ENCODE peak calls at places on chromosome 3, in six cellular contexts. J, U, Y, P, D and X are unnamed samples.

GRCh38 chr3:57091471-57091870 is 31.0 kb downstream of the SPATA12 start:
- DNase-seq in U (no peak), P (no peak), Y (no peak), D (no peak), J (no peak), X (no peak)

GRCh38 chr3:66561374-66561773 is 60.6 kb upstream of the LRIG1 start:
- DNase-seq in D (no peak), Y (no peak), P (no peak), U (no peak), J (no peak), X (no peak)

GRCh38 chr3:11290743-11291680 is 18.8 kb downstream of the ATG7 start:
- DNase-seq in D (no peak), P (no peak), U (no peak), J (no peak), Y (no peak), X (no peak)

GRCh38 chr3:67090472-67090871 is 92.4 kb downstream of the KBTBD8 start:
- DNase-seq in D (no peak), Y (no peak), P (no peak), J (no peak), U (no peak), X (no peak)

GRCh38 chr3:142912440-142913172 is 23.7 kb upstream of the PCOLCE2 start:
- DNase-seq in P (no peak), D (no peak), J (no peak), Y (no peak), U (no peak), X (no peak)

GRCh38 chr3:53837331-53837730 is 8.9 kb downstream of the CHDH start:
- DNase-seq in J (no peak), U (no peak), P (no peak), D (no peak), Y (no peak), X (no peak)

GRCh38 chr3:61530355-61530754 is 31.0 kb upstream of the PTPRG start:
- DNase-seq in J (peak), Y (peak), U (no peak), P (no peak), D (no peak), X (peak)

GRCh38 chr3:4772171-4772804 is 206.9 kb upstream of the BHLHE40 start:
- DNase-seq in P (no peak), U (no peak), J (no peak), D (no peak), Y (no peak), X (no peak)

GRCh38 chr3:151580592-151580991 is 119.7 kb upstream of the IGSF10 start:
- DNase-seq in J (no peak), D (no peak), Y (no peak), U (no peak), P (no peak), X (no peak)

GRCh38 chr3:38138347-38139190 is at the start of gene MYD88:
- DNase-seq in Y (peak), J (no peak), D (peak), P (no peak), U (peak), X (peak)

GRCh38 chr3:56456117-56456516 is 12.2 kb downstream of the ERC2 start:
- DNase-seq in P (no peak), U (no peak), D (no peak), J (no peak), Y (no peak), X (no peak)

GRCh38 chr3:175266993-175267960 is 408.1 kb downstream of the NAALADL2 start:
- DNase-seq in J (no peak), P (no peak), Y (no peak), D (no peak), U (no peak), X (no peak)

GRCh38 chr3:77468408-77469045 is 428.6 kb downstream of the ROBO2 start:
- DNase-seq in J (no peak), P (no peak), D (no peak), U (no peak), Y (no peak), X (no peak)

GRCh38 chr3:4994823-4995499 is 15.7 kb downstream of the BHLHE40 start:
- DNase-seq in J (peak), U (no peak), D (peak), P (no peak), Y (peak), X (no peak)

GRCh38 chr3:111581403-111582113 is 13.6 kb downstream of the ZBED2 start:
- DNase-seq in P (no peak), J (no peak), U (no peak), D (no peak), Y (no peak), X (no peak)

GRCh38 chr3:14377838-14378169 is 24.6 kb upstream of the SLC6A6 start:
- DNase-seq in U (no peak), J (no peak), Y (no peak), P (peak), D (no peak), X (no peak)

GRCh38 chr3:37945803-37946530 is 44.6 kb upstream of the VILL start:
- DNase-seq in D (no peak), P (no peak), J (peak), Y (no peak), U (peak), X (peak)

GRCh38 chr3:14119166-14119510 is 5.5 kb downstream of the CHCHD4 start:
- DNase-seq in U (no peak), P (no peak), D (no peak), J (no peak), Y (no peak), X (no peak)

GRCh38 chr3:153145454-153145853 is 16.6 kb upstream of the RAP2B start:
- DNase-seq in P (no peak), U (no peak), J (no peak), D (no peak), Y (no peak), X (no peak)

GRCh38 chr3:185129051-185129450 is 23.8 kb downstream of the C3orf70 start:
- DNase-seq in J (no peak), P (no peak), Y (peak), U (no peak), D (no peak), X (no peak)

GRCh38 chr3:12266038-12266437 is 22.8 kb upstream of the PPARG start:
- DNase-seq in U (no peak), P (no peak), D (no peak), Y (no peak), J (no peak), X (no peak)

GRCh38 chr3:141261472-141262171 is 30.0 kb downstream of the PXYLP1 start:
- DNase-seq in U (no peak), D (no peak), J (no peak), Y (no peak), P (no peak), X (no peak)

GRCh38 chr3:183988216-183988790 is 29.4 kb downstream of the ABCC5 start:
- DNase-seq in Y (peak), D (peak), J (no peak), P (no peak), U (no peak), X (no peak)

GRCh38 chr3:150480802-150481201 is 65.5 kb downstream of the SERP1 start:
- DNase-seq in J (no peak), U (no peak), D (no peak), P (no peak), Y (no peak), X (no peak)

GRCh38 chr3:12300137-12300536 is 11.3 kb downstream of the PPARG start:
- DNase-seq in D (no peak), J (peak), Y (no peak), P (no peak), U (no peak), X (no peak)

GRCh38 chr3:33315826-33316225 is 38.6 kb downstream of the FBXL2 start:
- DNase-seq in D (no peak), J (peak), P (no peak), Y (peak), U (no peak), X (no peak)

GRCh38 chr3:26712211-26713026 is 89.8 kb downstream of the LRRC3B start:
- DNase-seq in P (no peak), D (peak), J (peak), Y (peak), U (peak), X (peak)

GRCh38 chr3:119298565-119298941 is 4.4 kb downstream of the ARHGAP31 start:
- DNase-seq in J (no peak), P (no peak), U (no peak), Y (no peak), D (no peak), X (no peak)

GRCh38 chr3:64408770-64409169 is 183.5 kb upstream of the PRICKLE2 start:
- DNase-seq in U (no peak), P (no peak), Y (no peak), J (no peak), D (no peak), X (no peak)

GRCh38 chr3:28980131-28980530 is 300.7 kb upstream of the RBMS3 start:
- DNase-seq in D (no peak), P (no peak), Y (no peak), J (no peak), U (no peak), X (no peak)

GRCh38 chr3:28978092-28978491 is 302.8 kb upstream of the RBMS3 start:
- DNase-seq in J (no peak), Y (no peak), P (no peak), U (no peak), D (no peak), X (no peak)

GRCh38 chr3:28982906-28983305 is 298.0 kb upstream of the RBMS3 start:
- DNase-seq in J (no peak), Y (no peak), D (no peak), U (no peak), P (no peak), X (no peak)

DNA sequence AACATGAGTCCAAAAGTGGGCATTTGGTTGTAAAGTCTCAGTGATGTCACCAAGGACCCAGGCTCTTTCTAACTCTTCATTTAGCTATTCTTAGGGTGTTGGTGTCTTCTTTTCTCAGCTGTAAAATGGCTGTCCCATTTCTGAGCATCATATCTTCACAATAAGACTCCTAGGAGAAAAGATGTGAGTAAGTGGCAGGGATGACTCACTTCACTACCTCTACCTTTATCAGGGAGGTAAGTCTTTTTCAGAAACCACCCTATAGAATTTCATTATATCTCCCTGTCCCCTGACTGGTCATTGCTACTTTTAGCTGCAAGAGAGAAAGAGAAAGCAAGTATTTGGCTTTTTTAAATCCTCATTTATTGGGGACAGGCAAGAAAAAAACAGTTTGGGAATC is 300.2 kb upstream of the RBMS3 start:
- DNase-seq in U (no peak), Y (no peak), J (no peak), P (no peak), D (no peak), X (no peak)
- TF ChIP-seq SIN3A in U (no peak), Y (no peak), J (no peak), P (no peak), D (no peak), X (no peak)

DNA sequence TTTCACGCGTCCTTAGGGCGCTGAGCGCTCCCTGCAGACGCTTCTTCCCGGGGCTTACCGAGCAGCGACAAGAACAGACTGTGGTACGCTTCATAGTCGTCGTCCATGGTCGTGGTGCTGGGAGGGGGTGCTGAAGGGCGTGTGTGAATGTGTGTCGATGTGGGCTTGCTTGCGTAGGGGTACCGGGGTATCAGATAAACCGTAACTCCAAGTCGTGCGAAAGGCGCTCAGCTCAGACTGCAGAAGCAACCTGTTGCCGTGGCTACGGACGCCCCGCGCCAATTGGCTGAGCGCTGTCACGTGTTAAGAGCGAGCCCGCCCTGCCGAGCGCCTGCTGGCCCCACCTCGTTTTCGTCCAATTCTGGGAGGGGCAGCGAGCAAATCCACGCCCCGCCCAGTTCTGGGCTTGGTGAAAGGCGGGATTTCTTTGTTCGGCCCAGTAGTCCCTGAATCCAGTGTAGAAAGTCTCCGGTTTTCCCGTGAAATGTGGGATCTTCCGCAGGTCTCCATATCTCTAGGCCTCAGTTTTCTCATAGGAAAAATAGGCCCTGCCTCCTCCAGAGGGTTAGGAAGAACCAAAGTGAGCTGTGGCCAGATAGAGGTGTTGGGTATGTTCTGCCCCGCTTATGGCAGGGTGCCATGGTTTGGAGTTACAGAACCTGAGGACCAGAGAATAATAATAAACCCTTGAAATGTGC is at the start of gene EFCAB12:
- DNase-seq in D (peak), U (peak), J (no peak), P (no peak), Y (peak), X (peak)
- H3K9ac ChIP-seq in D (peak), U (peak), J (no peak), P (no peak), Y (peak), X (peak)

GRCh38 chr3:160368804-160369203 is 30.2 kb downstream of the IFT80 start:
- DNase-seq in U (no peak), J (no peak), D (no peak), P (no peak), Y (no peak), X (no peak)
- TF ChIP-seq SIN3A in U (no peak), J (no peak), D (no peak), P (no peak), Y (no peak), X (no peak)

GRCh38 chr3:45009868-45010267 is 16.2 kb upstream of the CLEC3B start:
- DNase-seq in P (no peak), J (no peak), U (no peak), D (no peak), Y (no peak), X (no peak)

GRCh38 chr3:45012577-45012976 is 13.5 kb upstream of the CLEC3B start:
- DNase-seq in Y (no peak), J (no peak), P (no peak), D (no peak), U (no peak), X (no peak)

GRCh38 chr3:45008117-45008516 is 18.0 kb upstream of the CLEC3B start:
- DNase-seq in J (no peak), D (no peak), Y (no peak), U (no peak), P (no peak), X (no peak)

GRCh38 chr3:45010718-45011355 is 15.3 kb upstream of the CLEC3B start:
- DNase-seq in P (no peak), Y (no peak), D (no peak), J (no peak), U (no peak), X (no peak)

GRCh38 chr3:45011756-45012441 is 14.2 kb upstream of the CLEC3B start:
- DNase-seq in Y (no peak), J (no peak), D (no peak), P (no peak), U (no peak), X (no peak)
- H3K9ac ChIP-seq in Y (no peak), J (no peak), D (no peak), P (no peak), U (no peak), X (peak)

GRCh38 chr3:116916836-116917235 is 207.3 kb downstream of the TUSC7 start:
- DNase-seq in Y (no peak), U (no peak), D (no peak), J (no peak), P (no peak), X (no peak)

GRCh38 chr3:116912116-116912515 is 202.5 kb downstream of the TUSC7 start:
- DNase-seq in U (no peak), P (no peak), J (no peak), Y (no peak), D (no peak), X (no peak)

DNA sequence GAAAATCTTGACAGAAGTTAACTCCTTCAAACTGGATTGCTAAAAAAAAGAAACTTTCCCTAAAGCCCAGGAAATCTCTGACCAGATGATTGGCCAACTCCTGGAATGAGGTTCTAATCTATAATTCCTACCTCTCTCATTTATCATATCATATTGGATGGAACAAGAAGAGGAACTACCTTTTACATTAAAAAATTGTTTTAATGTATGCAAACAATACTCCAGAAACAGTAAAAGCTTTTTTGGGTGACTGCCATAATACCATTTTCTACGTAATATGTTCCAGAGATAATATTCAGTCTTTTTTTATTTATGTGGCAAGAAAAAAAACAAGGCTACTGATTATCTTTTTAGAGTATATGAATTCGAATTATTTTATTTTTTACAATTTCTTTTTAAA is 204.4 kb downstream of the TUSC7 start:
- DNase-seq in U (no peak), J (no peak), D (no peak), P (no peak), Y (no peak), X (no peak)
- TF ChIP-seq SIN3A in U (no peak), J (no peak), D (no peak), P (no peak), Y (no peak), X (no peak)

DNA sequence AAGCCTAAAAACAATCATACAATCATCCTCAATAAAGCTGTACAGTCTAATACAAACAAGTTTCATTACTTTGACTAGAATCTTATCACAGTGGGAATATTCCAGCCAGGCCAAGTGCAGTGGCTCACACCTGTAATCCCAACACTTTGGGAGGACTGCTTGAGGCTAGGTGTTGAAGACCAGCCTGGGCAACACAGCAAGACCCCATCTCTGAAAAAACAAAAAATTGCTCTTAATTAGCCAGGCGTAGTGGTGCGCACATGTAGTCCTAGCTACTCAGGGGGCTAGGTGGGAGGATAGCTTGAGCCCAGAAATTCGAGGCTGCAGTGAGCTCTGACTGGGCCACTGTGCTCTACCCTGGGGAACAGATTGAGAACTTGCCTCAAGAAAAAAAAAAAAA is 3.3 kb downstream of the RPN1 start:
- DNase-seq in D (no peak), J (no peak), U (no peak), Y (no peak), P (no peak), X (no peak)
- H3K9ac ChIP-seq in D (no peak), J (no peak), U (no peak), Y (no peak), P (no peak), X (no peak)

GRCh38 chr3:39208463-39209055 is 16.2 kb upstream of the XIRP1 start:
- DNase-seq in D (peak), J (peak), P (no peak), Y (peak), U (no peak), X (peak)
- TF ChIP-seq SIN3A in D (no peak), J (no peak), P (no peak), Y (no peak), U (no peak), X (no peak)

GRCh38 chr3:114456742-114457141 is 162.9 kb downstream of the TIGIT start:
- DNase-seq in P (peak), U (no peak), D (no peak), Y (no peak), J (no peak), X (no peak)

GRCh38 chr3:114452176-114452744 is 158.4 kb downstream of the TIGIT start:
- DNase-seq in P (no peak), U (no peak), J (no peak), D (no peak), Y (no peak), X (no peak)

GRCh38 chr3:114455432-114455831 is 161.6 kb downstream of the TIGIT start:
- DNase-seq in P (no peak), D (no peak), J (no peak), U (no peak), Y (no peak), X (no peak)

GRCh38 chr3:114453296-114453888 is 159.6 kb downstream of the TIGIT start:
- DNase-seq in P (no peak), D (no peak), Y (no peak), U (no peak), J (no peak), X (no peak)

DNA sequence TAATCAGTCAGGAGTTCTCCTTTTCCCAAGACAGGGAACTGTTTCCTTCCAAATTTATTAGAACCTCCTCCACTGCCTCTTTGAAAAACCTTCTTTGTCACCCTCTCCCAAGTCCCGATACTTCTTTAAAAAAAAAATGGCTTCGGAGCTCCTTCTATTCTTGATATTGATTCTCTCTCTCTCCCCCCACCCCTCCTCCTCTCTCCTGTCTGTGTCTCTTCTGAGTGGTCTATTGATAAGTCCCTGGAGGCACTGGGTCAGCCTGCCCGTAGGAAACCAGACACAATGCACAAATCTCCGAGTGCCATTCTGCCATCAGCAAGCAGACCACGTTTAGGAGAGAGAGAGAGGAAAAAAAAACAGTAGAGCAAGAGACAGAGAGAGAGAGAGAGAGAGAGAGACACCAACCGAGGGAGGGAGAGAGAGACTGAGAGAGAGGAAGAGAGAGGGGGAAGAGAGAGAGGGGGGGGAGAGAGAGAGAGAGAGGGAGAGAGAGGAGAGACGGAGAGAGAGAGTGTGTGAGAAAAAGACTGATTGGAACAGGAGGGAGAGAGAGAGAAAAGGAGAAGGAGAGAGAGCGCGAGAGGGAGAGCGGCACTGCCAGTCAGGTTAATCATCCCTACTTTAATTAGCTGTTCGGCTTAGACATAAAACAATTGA is 160.9 kb downstream of the TIGIT start:
- DNase-seq in U (no peak), J (no peak), P (no peak), Y (no peak), D (no peak), X (peak)
- H3K9ac ChIP-seq in U (peak), J (no peak), P (peak), Y (no peak), D (no peak), X (peak)